ENCODE peak calls at places on chromosomes 6 and 20, in five cellular contexts. Y, Z, Q, N and F are unnamed samples.

GRCh38 chr20:23119456-23120216 is 33.5 kb upstream of the CD93 start:
- DNase-seq in Q (no peak), Y (no peak), N (no peak), Z (no peak), F (no peak)

GRCh38 chr20:49386848-49387605 is 95.4 kb downstream of the KCNB1 start:
- DNase-seq in Y (no peak), Q (no peak), Z (no peak), N (no peak), F (peak; percentile 68)

GRCh38 chr6:84282566-84282965 is 55.1 kb upstream of the CEP162 start:
- DNase-seq in Q (no peak), N (no peak), Z (peak; percentile 1), Y (no peak), F (no peak)

GRCh38 chr6:45555981-45556771 is 178.4 kb upstream of the SUPT3H start:
- DNase-seq in Z (peak; percentile 60), Y (no peak), Q (peak; percentile 8), N (no peak), F (no peak)

GRCh38 chr6:21371676-21372161 is 221.8 kb upstream of the SOX4 start:
- DNase-seq in Y (no peak), N (no peak), Q (peak; percentile 54), Z (no peak), F (no peak)

GRCh38 chr20:33689973-33690372 is 3.8 kb upstream of the E2F1 start:
- DNase-seq in Z (peak; percentile 66), Q (peak; percentile 50), N (peak; percentile 73), Y (no peak), F (no peak)

GRCh38 chr6:131167773-131168172 is 32.5 kb downstream of the AKAP7 start:
- DNase-seq in Z (peak; percentile 17), N (no peak), Y (no peak), Q (no peak), F (no peak)

GRCh38 chr6:52503344-52503747 is 73.5 kb downstream of the TRAM2 start:
- DNase-seq in N (peak; percentile 30), Z (no peak), Q (no peak), Y (no peak), F (peak; percentile 55)

GRCh38 chr6:111444794-111445193 is 38.2 kb downstream of the REV3L start:
- DNase-seq in N (no peak), Q (no peak), Z (no peak), Y (no peak), F (no peak)

GRCh38 chr6:7431241-7431593 is 41.6 kb downstream of the RIOK1 start:
- DNase-seq in N (no peak), Z (no peak), Q (no peak), Y (no peak), F (no peak)

GRCh38 chr6:150169609-150170008 is 26.8 kb downstream of the PPP1R14C start:
- DNase-seq in Q (no peak), Z (peak; percentile 81), Y (no peak), N (no peak), F (no peak)

GRCh38 chr6:33417127-33417902 is 592 bp downstream of the CUTA start:
- DNase-seq in Q (no peak), N (peak; percentile 61), Y (no peak), Z (peak; percentile 94), F (no peak)

GRCh38 chr20:44856847-44857448 is 28.6 kb upstream of the YWHAB start:
- DNase-seq in Q (no peak), Z (peak; percentile 5), N (peak; percentile 49), Y (no peak), F (no peak)

GRCh38 chr20:45300961-45301360 is 5.7 kb upstream of the RBPJL start:
- DNase-seq in N (peak; percentile 66), Q (peak; percentile 56), Y (no peak), Z (peak; percentile 19), F (peak; percentile 79)

GRCh38 chr6:116278853-116279231 is 888 bp downstream of the TSPYL1 start:
- DNase-seq in Z (peak; percentile 39), Q (peak; percentile 15), Y (no peak), N (no peak), F (peak; percentile 44)

GRCh38 chr6:95517004-95517403 is 60.3 kb upstream of the MANEA start:
- DNase-seq in Z (no peak), Q (no peak), N (no peak), Y (no peak), F (no peak)

GRCh38 chr6:28981391-28981832 is 23.7 kb downstream of the ZNF311 start:
- DNase-seq in Y (peak; percentile 64), N (no peak), Q (peak; percentile 82), Z (peak; percentile 59), F (peak; percentile 33)

GRCh38 chr6:150547511-150548222 is 52.0 kb upstream of the PLEKHG1 start:
- DNase-seq in Q (peak; percentile 24), Z (no peak), N (no peak), Y (no peak), F (no peak)

GRCh38 chr6:97198181-97198580 is 84.8 kb downstream of the MMS22L start:
- DNase-seq in Z (peak; percentile 46), Q (no peak), N (no peak), Y (no peak), F (no peak)

GRCh38 chr6:82086944-82087343 is 160.6 kb downstream of the IBTK start:
- DNase-seq in Q (peak; percentile 81), Y (no peak), N (no peak), Z (no peak), F (no peak)

GRCh38 chr6:139721924-139722323 is 347.5 kb upstream of the CITED2 start:
- DNase-seq in Q (no peak), Y (no peak), N (no peak), Z (no peak), F (no peak)

DNA sequence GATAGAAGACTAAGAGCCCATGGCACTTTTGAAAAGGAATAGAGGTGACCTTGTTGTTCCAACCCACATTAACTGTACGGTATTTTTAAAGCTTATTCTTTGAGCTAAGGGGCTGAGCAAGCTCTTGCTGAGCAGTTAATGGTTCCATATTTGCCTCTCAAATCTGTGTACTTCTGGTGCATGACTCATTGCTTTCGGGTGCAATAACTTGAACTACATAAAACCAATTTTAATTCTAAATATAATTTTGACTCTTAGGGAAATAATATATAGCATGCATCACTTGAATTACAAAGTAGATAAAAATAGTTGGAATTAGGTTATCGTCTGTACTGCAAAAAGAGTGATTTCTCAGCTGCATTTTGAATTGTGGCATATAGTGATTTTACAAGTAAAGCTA is 348.1 kb upstream of the CITED2 start:
- DNase-seq in Q (no peak), Z (peak; percentile 59), N (no peak), Y (no peak), F (no peak)
- TF ChIP-seq MXI1 in Q (no peak), Z (no peak), N (no peak), Y (no peak), F (no peak)

GRCh38 chr20:55271370-55271769 is 733.9 kb downstream of the CBLN4 start:
- DNase-seq in Z (no peak), Q (no peak), N (no peak), Y (no peak), F (no peak)
- TF ChIP-seq SMC3 in Z (no peak), Q (no peak), N (no peak), Y (no peak), F (no peak)

GRCh38 chr6:25482996-25483395 is 169.0 kb upstream of the SCGN start:
- DNase-seq in Q (no peak), Y (no peak), Z (peak; percentile 23), N (no peak), F (no peak)
- TF ChIP-seq MXI1 in Q (no peak), Y (no peak), Z (no peak), N (no peak), F (no peak)

GRCh38 chr6:112576421-112576820 is 229.3 kb downstream of the RFPL4B start:
- DNase-seq in Y (no peak), Q (no peak), Z (no peak), N (no peak), F (no peak)

GRCh38 chr6:112575309-112575834 is 228.2 kb downstream of the RFPL4B start:
- DNase-seq in N (no peak), Q (no peak), Z (no peak), Y (no peak), F (no peak)

GRCh38 chr6:112574190-112574589 is 227.1 kb downstream of the RFPL4B start:
- DNase-seq in N (no peak), Z (no peak), Y (no peak), Q (no peak), F (no peak)

GRCh38 chr6:112581015-112581414 is 233.9 kb downstream of the RFPL4B start:
- DNase-seq in Z (no peak), N (no peak), Q (no peak), Y (no peak), F (no peak)

DNA sequence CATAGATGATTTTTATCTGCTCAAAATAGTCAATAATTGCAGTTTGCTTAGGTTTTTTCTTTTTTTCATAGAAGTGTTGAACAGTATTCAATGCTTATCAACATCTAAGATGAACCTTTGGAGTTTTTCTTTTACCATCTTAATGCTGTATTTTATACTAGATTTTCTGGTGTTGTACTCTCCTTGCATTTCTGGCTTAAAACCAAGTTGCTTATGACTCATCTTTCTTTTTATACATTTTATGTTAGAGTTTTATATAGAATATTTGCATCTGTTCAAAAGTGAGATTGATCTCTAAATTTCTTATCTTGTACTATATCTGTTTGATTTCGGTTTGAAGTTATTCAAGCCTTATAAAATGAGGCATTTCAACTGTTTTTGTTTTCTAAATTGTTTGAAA is 232.5 kb downstream of the RFPL4B start:
- DNase-seq in N (no peak), Q (no peak), Y (no peak), Z (peak; percentile 61), F (no peak)
- TF ChIP-seq SMC3 in N (no peak), Q (no peak), Y (no peak), Z (no peak), F (no peak)

DNA sequence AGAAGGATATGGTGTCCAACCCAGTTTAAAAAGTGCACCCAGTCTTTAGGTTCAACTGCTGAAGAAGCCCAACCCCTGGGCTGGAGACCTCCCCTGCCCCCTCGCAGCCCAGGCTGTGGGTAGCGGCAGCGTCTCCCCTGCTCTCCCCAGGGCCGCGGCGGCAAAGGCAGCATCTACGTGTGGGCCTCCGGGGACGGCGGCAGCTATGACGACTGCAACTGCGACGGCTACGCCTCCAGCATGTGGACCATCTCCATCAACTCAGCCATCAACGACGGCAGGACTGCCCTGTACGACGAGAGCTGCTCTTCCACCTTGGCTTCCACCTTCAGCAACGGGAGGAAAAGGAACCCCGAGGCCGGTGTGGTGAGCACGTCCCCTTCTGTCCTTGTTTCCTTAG is 77.6 kb downstream of the BFSP1 start:
- DNase-seq in Z (no peak), Q (no peak), Y (no peak), N (no peak), F (no peak)
- TF ChIP-seq MXI1 in Z (no peak), Q (no peak), Y (no peak), N (no peak), F (no peak)